ENCODE peak calls at places on chromosomes 2 and 18, in five cellular contexts. N, F, B, J and M are unnamed samples.
A peak's percentile ranks its signal among the peaks of the same experiment; 100 is the strongest.

GRCh38 chr2:55885129-55885943 is 38.2 kb downstream of the EFEMP1 start:
- DNase-seq in N (peak; percentile 9), F (no peak), B (peak; percentile 91), J (no peak), M (no peak)

GRCh38 chr2:234363011-234363487 is 133.8 kb downstream of the ARL4C start:
- DNase-seq in N (no peak), F (no peak), B (peak; percentile 8), J (no peak), M (peak; percentile 76)

GRCh38 chr2:84855730-84856129 is 25.2 kb downstream of the TRABD2A start:
- DNase-seq in N (no peak), F (no peak), B (no peak), J (no peak), M (no peak)

GRCh38 chr2:26846334-26846863 is 1.5 kb upstream of the DPYSL5 start:
- DNase-seq in N (peak; percentile 25), F (peak; percentile 77), B (peak; percentile 67), J (peak; percentile 91), M (peak; percentile 79)

GRCh38 chr2:96102596-96103387 is 13.6 kb downstream of the ADRA2B start:
- DNase-seq in N (no peak), F (no peak), B (no peak), J (no peak), M (no peak)

GRCh38 chr2:95001117-95001551 is 24.4 kb upstream of the MAL start:
- DNase-seq in N (no peak), F (no peak), B (no peak), J (no peak), M (no peak)

GRCh38 chr2:234003972-234004617 is 46.4 kb upstream of the SPP2 start:
- DNase-seq in N (peak; percentile 72), F (no peak), B (peak; percentile 94), J (peak; percentile 34), M (peak; percentile 30)

GRCh38 chr2:111663471-111663951 is 220.5 kb downstream of the ANAPC1 start:
- DNase-seq in N (no peak), F (no peak), B (peak; percentile 12), J (peak; percentile 89), M (no peak)

GRCh38 chr2:45435316-45435715 is 175.8 kb downstream of the SRBD1 start:
- DNase-seq in N (no peak), F (no peak), B (peak; percentile 63), J (no peak), M (no peak)

GRCh38 chr18:62584241-62585120 is 61.7 kb downstream of the ZCCHC2 start:
- DNase-seq in N (peak; percentile 40), F (peak; percentile 94), B (peak; percentile 88), J (peak; percentile 97), M (peak; percentile 78)

GRCh38 chr2:201831469-201831868 is 25.1 kb downstream of the CDK15 start:
- DNase-seq in N (no peak), F (no peak), B (no peak), J (no peak), M (no peak)